ENCODE peak calls at places on chromosomes 16 and 17, in four cellular contexts. G, D, Y and O are unnamed samples.
A peak's percentile ranks its signal among the peaks of the same experiment; 100 is the strongest.

GRCh38 chr17:61551255-61551742 is 39.7 kb downstream of the NACA2 start:
- DNase-seq in G (peak; percentile 75), D (peak; percentile 59), Y (peak; percentile 12), O (peak; percentile 62)

GRCh38 chr17:75288784-75289121 is 480 bp downstream of the SLC25A19 start:
- DNase-seq in G (no peak), D (no peak), Y (peak; percentile 62), O (peak; percentile 69)

GRCh38 chr16:57667526-57668258 is 414 bp upstream of the ADGRG3 start:
- DNase-seq in G (peak; percentile 50), D (no peak), Y (peak; percentile 72), O (peak; percentile 91)

GRCh38 chr16:84198401-84198800 is 7.4 kb downstream of the ADAD2 start:
- DNase-seq in G (no peak), D (no peak), Y (no peak), O (no peak)

GRCh38 chr17:15977894-15978293 is 21.6 kb downstream of the ZSWIM7 start:
- DNase-seq in G (no peak), D (no peak), Y (no peak), O (no peak)

GRCh38 chr17:69761767-69762321 is 313.2 kb upstream of the KCNJ16 start:
- DNase-seq in G (no peak), D (no peak), Y (no peak), O (peak; percentile 9)

GRCh38 chr17:39462644-39463375 is 1.5 kb downstream of the CDK12 start:
- DNase-seq in G (peak; percentile 19), D (no peak), Y (no peak), O (no peak)

GRCh38 chr16:88686439-88687253 is at the start of gene SNAI3:
- DNase-seq in G (peak; percentile 97), D (peak; percentile 51), Y (peak; percentile 98), O (peak; percentile 76)

GRCh38 chr16:2008631-2009301 is 855 bp downstream of the ZNF598 start:
- DNase-seq in G (peak; percentile 61), D (no peak), Y (peak; percentile 46), O (peak; percentile 65)

GRCh38 chr16:31471875-31472558 is at the start of gene TGFB1I1:
- DNase-seq in G (peak; percentile 89), D (no peak), Y (no peak), O (no peak)

GRCh38 chr16:75252946-75253911 is 1.8 kb upstream of the BCAR1 start:
- DNase-seq in G (no peak), D (no peak), Y (no peak), O (no peak)

GRCh38 chr17:29292992-29293889 is 707 bp downstream of the NUFIP2 start:
- DNase-seq in G (peak; percentile 67), D (no peak), Y (peak; percentile 85), O (peak; percentile 45)

GRCh38 chr16:30183961-30184429 is 593 bp downstream of the CORO1A start:
- DNase-seq in G (peak; percentile 44), D (no peak), Y (no peak), O (no peak)

GRCh38 chr16:79288046-79288445 is 312.5 kb downstream of the MAF start:
- DNase-seq in G (no peak), D (no peak), Y (no peak), O (no peak)

GRCh38 chr16:79283578-79283977 is 317.0 kb downstream of the MAF start:
- DNase-seq in G (no peak), D (no peak), Y (no peak), O (no peak)

GRCh38 chr16:79284760-79285159 is 315.8 kb downstream of the MAF start:
- DNase-seq in G (no peak), D (no peak), Y (no peak), O (no peak)

GRCh38 chr16:79287424-79287917 is 313.1 kb downstream of the MAF start:
- DNase-seq in G (no peak), D (no peak), Y (no peak), O (no peak)

GRCh38 chr16:79286646-79287423 is 313.7 kb downstream of the MAF start:
- DNase-seq in G (no peak), D (no peak), Y (no peak), O (no peak)
- TF ChIP-seq ELF1 in G (no peak), D (no peak), Y (no peak), O (no peak)

GRCh38 chr16:68136515-68136914 is 51.3 kb downstream of the NFATC3 start:
- DNase-seq in G (no peak), D (no peak), Y (no peak), O (no peak)
- TF ChIP-seq ELF1 in G (no peak), D (no peak), Y (no peak), O (no peak)

GRCh38 chr17:19271751-19272357 is 34.7 kb downstream of the EPN2 start:
- DNase-seq in G (no peak), D (no peak), Y (no peak), O (no peak)
- TF ChIP-seq ELF1 in G (no peak), D (no peak), Y (no peak), O (no peak)

DNA sequence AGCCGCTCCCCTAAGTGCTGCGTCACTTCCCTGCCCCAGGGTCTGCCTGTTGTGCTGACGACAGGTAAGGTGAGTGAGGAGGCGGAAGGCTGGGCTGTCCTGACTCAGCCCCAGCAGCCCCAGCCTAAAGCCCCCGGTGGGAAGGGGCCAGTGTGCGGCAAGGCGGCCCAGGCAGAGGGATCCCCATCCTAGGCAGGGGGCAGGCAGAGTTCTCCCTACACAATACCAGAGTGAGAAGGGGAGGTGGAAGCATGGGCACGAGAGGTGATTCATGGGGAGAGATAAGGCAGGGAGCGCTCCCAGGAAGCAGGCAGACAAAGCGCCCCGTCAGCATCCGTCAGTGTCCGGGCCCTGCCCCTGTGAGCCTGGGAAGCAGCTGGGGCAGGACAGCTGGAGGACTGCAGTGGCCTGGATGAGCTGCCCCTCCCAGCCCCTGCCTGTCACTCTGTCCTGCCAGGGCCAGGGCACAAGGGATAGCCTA is 4.0 kb downstream of the FAM83G start:
- DNase-seq in G (peak; percentile 74), D (no peak), Y (peak; percentile 24), O (no peak)
- TF ChIP-seq ELF1 in G (no peak), D (no peak), Y (no peak), O (no peak)

DNA sequence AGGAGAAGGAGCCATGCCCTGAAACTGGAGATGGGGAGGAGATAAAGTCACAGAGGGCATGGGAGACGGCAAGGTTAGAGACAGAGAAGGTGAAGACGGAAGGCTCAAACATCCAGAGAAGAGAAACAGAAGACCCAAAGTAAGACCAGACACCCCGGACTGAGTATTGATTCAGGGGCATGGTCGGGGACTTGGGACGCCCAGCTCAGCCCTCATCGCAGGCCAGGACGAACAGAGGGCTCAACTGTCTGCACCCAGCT is 1.1 kb downstream of the XYLT1 start:
- DNase-seq in G (no peak), D (no peak), Y (no peak), O (no peak)
- TF ChIP-seq ELF1 in G (no peak), D (no peak), Y (no peak), O (no peak)

GRCh38 chr17:10270258-10270657 is 71.9 kb upstream of the GAS7 start:
- DNase-seq in G (no peak), D (no peak), Y (no peak), O (no peak)
- TF ChIP-seq ELF1 in G (no peak), D (no peak), Y (no peak), O (no peak)

GRCh38 chr17:45852535-45853297 is 8.0 kb downstream of the SPPL2C start:
- DNase-seq in G (peak; percentile 84), D (peak; percentile 60), Y (peak; percentile 70), O (peak; percentile 62)
- TF ChIP-seq ELF1 in G (peak; percentile 8), D (no peak), Y (peak; percentile 59), O (peak; percentile 23)

GRCh38 chr17:77356690-77357201 is 216.0 kb downstream of the SEC14L1 start:
- DNase-seq in G (no peak), D (no peak), Y (no peak), O (no peak)
- TF ChIP-seq ELF1 in G (no peak), D (no peak), Y (no peak), O (no peak)

GRCh38 chr17:73288534-73289302 is 23.1 kb downstream of the CDC42EP4 start:
- DNase-seq in G (no peak), D (no peak), Y (peak; percentile 75), O (peak; percentile 97)
- TF ChIP-seq ELF1 in G (no peak), D (no peak), Y (no peak), O (no peak)